ENCODE peak calls at places on chromosomes 5 and 9, in nine cellular contexts. A is cardiac muscle cell; X is B cell; B is natural killer cell; Q is CD4-positive, alpha-beta T cell; V is uterus; N is AG09309; F is brain microvascular endothelial cell; T is fibroblast of mammary gland. K is an unnamed sample.
A peak's percentile ranks its signal among the peaks of the same experiment; 100 is the strongest.

GRCh38 chr9:69168709-69169217 is 5.3 kb upstream of the TJP2 start:
- DNase-seq in A (peak; percentile 82), X (peak; percentile 43), B (peak; percentile 43), Q (peak; percentile 25), V (no peak), N (no peak), F (no peak), T (peak; percentile 78), K (peak; percentile 73)

GRCh38 chr9:5976668-5977397 is 38.6 kb downstream of the RANBP6 start:
- DNase-seq in A (no peak), X (no peak), B (no peak), Q (no peak), V (no peak), N (no peak), F (no peak), T (peak; percentile 13), K (no peak)

GRCh38 chr9:104780796-104781395 is 17.0 kb downstream of the NIPSNAP3B start:
- DNase-seq in A (peak; percentile 43), X (no peak), B (no peak), Q (no peak), V (no peak), N (peak; percentile 21), F (no peak), T (peak; percentile 56), K (no peak)

GRCh38 chr5:1726469-1726865 is 73.2 kb downstream of the MRPL36 start:
- DNase-seq in A (no peak), X (no peak), B (peak; percentile 11), Q (no peak), V (no peak), N (no peak), F (no peak), T (no peak), K (peak; percentile 25)

GRCh38 chr9:121972501-121972981 is 120.6 kb downstream of the TTLL11 start:
- DNase-seq in A (peak; percentile 17), X (peak; percentile 47), B (no peak), Q (no peak), V (no peak), N (peak; percentile 34), F (peak; percentile 69), T (peak; percentile 41), K (no peak)

GRCh38 chr5:133400831-133401351 is 211.4 kb downstream of the FSTL4 start:
- DNase-seq in A (no peak), X (no peak), B (no peak), Q (no peak), V (no peak), N (no peak), F (no peak), T (no peak), K (no peak)

GRCh38 chr5:176133877-176134276 is 104.3 kb upstream of the SIMC1 start:
- DNase-seq in A (no peak), X (no peak), B (no peak), Q (no peak), V (no peak), N (no peak), F (no peak), T (no peak), K (no peak)

GRCh38 chr9:107336718-107337360 is 53.8 kb downstream of the RAD23B start:
- DNase-seq in A (peak; percentile 59), X (no peak), B (no peak), Q (no peak), V (no peak), N (peak; percentile 4), F (no peak), T (peak; percentile 87), K (no peak)

GRCh38 chr5:114449836-114450515 is 88.1 kb downstream of the KCNN2 start:
- DNase-seq in A (peak; percentile 70), X (peak; percentile 49), B (no peak), Q (peak; percentile 6), V (peak; percentile 58), N (no peak), F (peak; percentile 63), T (peak; percentile 40), K (no peak)

GRCh38 chr9:113164536-113165300 is 13.9 kb downstream of the SLC31A2 start:
- DNase-seq in A (peak; percentile 77), X (no peak), B (no peak), Q (no peak), V (peak; percentile 50), N (peak; percentile 18), F (peak; percentile 54), T (peak; percentile 59), K (no peak)

GRCh38 chr5:39283231-39283818 is 64.0 kb upstream of the FYB1 start:
- DNase-seq in A (peak; percentile 83), X (peak; percentile 55), B (no peak), Q (peak; percentile 26), V (peak; percentile 27), N (peak; percentile 57), F (peak; percentile 71), T (peak; percentile 75), K (peak; percentile 61)

GRCh38 chr5:55544341-55544740 is 9.6 kb upstream of the PLPP1 start:
- DNase-seq in A (peak; percentile 24), X (no peak), B (no peak), Q (no peak), V (no peak), N (no peak), F (no peak), T (peak; percentile 62), K (no peak)

GRCh38 chr9:90523953-90524352 is 118.7 kb downstream of the DIRAS2 start:
- DNase-seq in A (no peak), X (no peak), B (no peak), Q (no peak), V (no peak), N (no peak), F (no peak), T (no peak), K (no peak)

GRCh38 chr5:88140396-88140862 is 128.2 kb downstream of the TMEM161B start:
- DNase-seq in A (no peak), X (no peak), B (no peak), Q (no peak), V (peak; percentile 40), N (no peak), F (no peak), T (no peak), K (no peak)

GRCh38 chr5:132263548-132264261 is 6.2 kb downstream of the PDLIM4 start:
- DNase-seq in A (peak; percentile 78), X (no peak), B (no peak), Q (no peak), V (peak; percentile 85), N (peak; percentile 59), F (peak; percentile 83), T (peak; percentile 99), K (peak; percentile 46)

GRCh38 chr5:16727937-16728336 is 111.1 kb upstream of the RETREG1 start:
- DNase-seq in A (no peak), X (no peak), B (no peak), Q (no peak), V (no peak), N (no peak), F (no peak), T (no peak), K (no peak)

GRCh38 chr5:138998521-138998920 is 123.4 kb upstream of the LRRTM2 start:
- DNase-seq in A (no peak), X (no peak), B (no peak), Q (no peak), V (no peak), N (no peak), F (no peak), T (no peak), K (no peak)

GRCh38 chr5:138996120-138996519 is 121.0 kb upstream of the LRRTM2 start:
- DNase-seq in A (no peak), X (no peak), B (no peak), Q (no peak), V (no peak), N (no peak), F (no peak), T (no peak), K (no peak)

GRCh38 chr5:139004374-139005307 is 129.5 kb upstream of the LRRTM2 start:
- DNase-seq in A (peak; percentile 6), X (no peak), B (no peak), Q (no peak), V (no peak), N (no peak), F (no peak), T (no peak), K (no peak)

DNA sequence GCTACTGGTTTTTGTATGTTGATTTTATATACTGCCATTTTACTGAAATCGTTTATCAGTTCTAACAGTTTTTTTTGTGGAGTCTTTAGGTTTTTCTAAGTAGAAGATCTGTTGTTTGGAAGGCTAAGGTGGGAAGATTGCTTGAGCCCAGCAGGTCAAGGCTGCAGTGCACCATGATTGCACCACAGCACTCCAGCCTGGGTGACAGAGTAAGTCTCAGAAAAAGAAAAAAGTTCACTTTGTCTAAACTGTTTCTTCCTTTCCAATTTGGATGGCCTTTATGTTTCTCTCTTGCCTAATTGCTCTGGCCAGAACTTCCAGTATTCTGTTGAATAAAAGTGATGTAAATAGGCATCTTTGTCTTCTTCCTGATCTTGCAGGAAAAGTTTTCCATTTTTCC is 124.5 kb upstream of the LRRTM2 start:
- DNase-seq in A (no peak), X (no peak), B (no peak), Q (no peak), V (no peak), N (no peak), F (no peak), T (no peak), K (no peak)
- TF ChIP-seq CTCF in A (no peak), X (no peak), B (no peak), Q (no peak), V (no peak), N (no peak), F (no peak), T (no peak), K (no peak)

GRCh38 chr5:141780952-141781730 is 97.1 kb downstream of the PCDH1 start:
- DNase-seq in A (no peak), X (no peak), B (no peak), Q (no peak), V (no peak), N (no peak), F (no peak), T (no peak), K (no peak)
- TF ChIP-seq CTCF in A (no peak), X (no peak), B (no peak), Q (no peak), V (no peak), N (no peak), F (no peak), T (no peak), K (no peak)

DNA sequence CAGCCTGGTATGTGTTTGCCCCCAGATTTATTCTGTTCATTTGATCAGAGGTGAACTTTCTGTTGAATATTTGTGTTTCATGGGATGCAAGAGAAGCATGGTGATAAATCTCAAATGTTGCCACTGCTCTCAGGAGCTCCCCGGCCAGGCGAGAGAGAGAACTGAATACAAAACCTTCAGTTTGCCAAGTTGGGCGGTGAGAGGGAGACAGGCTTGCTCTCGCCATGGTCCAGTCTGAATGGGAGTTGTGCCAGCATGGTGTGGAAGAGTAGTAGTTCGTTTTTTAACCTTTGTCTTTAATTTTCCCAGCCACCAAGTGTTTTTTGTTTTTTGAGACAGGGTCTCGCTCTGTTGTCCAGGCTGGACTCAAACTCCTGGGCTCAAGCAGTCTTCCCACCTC is 2.7 kb downstream of the NTMT1 start:
- DNase-seq in A (no peak), X (no peak), B (no peak), Q (no peak), V (no peak), N (no peak), F (no peak), T (no peak), K (no peak)
- TF ChIP-seq CTCF in A (no peak), X (no peak), B (no peak), Q (no peak), V (no peak), N (no peak), F (no peak), T (no peak), K (no peak)

DNA sequence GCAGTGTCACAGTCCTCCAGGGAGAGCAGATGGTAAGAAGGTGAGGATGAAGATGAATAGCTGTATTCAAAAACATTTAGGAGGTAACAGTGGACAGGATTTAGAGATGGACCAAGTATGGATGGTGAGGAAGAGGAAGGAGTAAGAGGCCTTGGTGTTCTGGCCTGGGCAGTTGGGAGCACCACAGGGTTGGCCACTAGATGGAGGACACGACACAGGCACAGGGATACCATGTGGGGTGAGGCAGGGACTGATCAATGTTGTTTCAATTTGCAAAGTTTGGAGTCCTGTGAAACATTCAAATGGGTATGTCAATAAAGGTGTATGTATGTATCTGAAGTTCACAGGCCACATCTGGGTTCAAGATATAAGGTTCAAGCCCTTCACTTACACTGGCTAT is 141.1 kb upstream of the RASEF start:
- DNase-seq in A (no peak), X (no peak), B (no peak), Q (no peak), V (no peak), N (no peak), F (no peak), T (no peak), K (no peak)
- TF ChIP-seq CTCF in A (no peak), X (no peak), B (no peak), Q (no peak), V (no peak), N (peak; percentile 38), F (peak; percentile 46), T (no peak), K (no peak)